ENCODE peak calls at places on chromosomes 12 and 14, in ten cellular contexts. P is psoas muscle, K is lower leg skin, Q is thyroid gland, O is spleen, T is AG09319, Z is epithelial cell of esophagus, N is uterus, B is GM20000, Y is progenitor cell of endocrine pancreas. C is an unnamed sample.

GRCh38 chr14:93456356-93456755 is 25.6 kb downstream of the UNC79 start:
- DNase-seq in P (no peak), K (no peak), Q (no peak), O (no peak), T (no peak), Z (peak), N (no peak), B (no peak), Y (no peak), C (no peak)

GRCh38 chr12:106098691-106099200 is 40.0 kb downstream of the NUAK1 start:
- DNase-seq in P (no peak), K (no peak), Q (no peak), O (no peak), T (no peak), Z (no peak), N (no peak), B (no peak), Y (no peak), C (no peak)

GRCh38 chr14:69997849-69998248 is 118.6 kb downstream of the SMOC1 start:
- DNase-seq in P (no peak), K (no peak), Q (peak), O (no peak), T (no peak), Z (peak), N (no peak), B (no peak), Y (no peak), C (no peak)

GRCh38 chr12:126936181-126936851 is 1330.7 kb upstream of the TMEM132C start:
- DNase-seq in P (peak), K (no peak), Q (no peak), O (no peak), T (no peak), Z (peak), N (no peak), B (no peak), Y (no peak), C (no peak)

GRCh38 chr14:103485504-103485903 is 37.1 kb downstream of the CKB start:
- DNase-seq in P (no peak), K (no peak), Q (no peak), O (no peak), T (no peak), Z (no peak), N (no peak), B (no peak), Y (no peak), C (no peak)

GRCh38 chr14:68873379-68873778 is 80.5 kb upstream of the ZFP36L1 start:
- DNase-seq in P (no peak), K (no peak), Q (no peak), O (no peak), T (no peak), Z (peak), N (no peak), B (no peak), Y (no peak), C (no peak)

GRCh38 chr14:64400829-64401459 is 12.8 kb downstream of the MTHFD1 start:
- DNase-seq in P (no peak), K (no peak), Q (peak), O (no peak), T (no peak), Z (no peak), N (no peak), B (no peak), Y (no peak), C (no peak)

GRCh38 chr14:29926701-29927595 is 699 bp downstream of the PRKD1 start:
- DNase-seq in P (peak), K (no peak), Q (peak), O (peak), T (peak), Z (peak), N (peak), B (peak), Y (peak), C (peak)

GRCh38 chr14:104680056-104680805 is 9.2 kb upstream of the INF2 start:
- DNase-seq in P (peak), K (no peak), Q (peak), O (peak), T (no peak), Z (peak), N (peak), B (no peak), Y (no peak), C (no peak)

GRCh38 chr12:117872521-117873169 is 96.1 kb downstream of the KSR2 start:
- DNase-seq in P (no peak), K (no peak), Q (no peak), O (no peak), T (no peak), Z (no peak), N (no peak), B (no peak), Y (no peak), C (no peak)

GRCh38 chr14:103078860-103079587 is 5.0 kb upstream of the LBHD2 start:
- DNase-seq in P (no peak), K (no peak), Q (no peak), O (peak), T (no peak), Z (no peak), N (no peak), B (no peak), Y (no peak), C (no peak)

GRCh38 chr14:70648374-70648773 is 6.7 kb downstream of the TTC9 start:
- DNase-seq in P (no peak), K (no peak), Q (no peak), O (no peak), T (no peak), Z (no peak), N (no peak), B (no peak), Y (no peak), C (no peak)

GRCh38 chr14:36510874-36511273 is 9.2 kb downstream of the NKX2-1 start:
- DNase-seq in P (no peak), K (no peak), Q (no peak), O (no peak), T (no peak), Z (no peak), N (no peak), B (no peak), Y (no peak), C (no peak)

GRCh38 chr12:4858385-4858784 is 51.3 kb upstream of the KCNA1 start:
- DNase-seq in P (no peak), K (no peak), Q (peak), O (no peak), T (no peak), Z (peak), N (no peak), B (peak), Y (peak), C (peak)

GRCh38 chr14:68104518-68104917 is 284.9 kb downstream of the RAD51B start:
- DNase-seq in P (no peak), K (no peak), Q (no peak), O (no peak), T (no peak), Z (peak), N (no peak), B (no peak), Y (no peak), C (no peak)

GRCh38 chr14:49768301-49769121 is 558 bp downstream of the KLHDC2 start:
- DNase-seq in P (peak), K (peak), Q (peak), O (peak), T (no peak), Z (peak), N (peak), B (peak), Y (peak), C (peak)

GRCh38 chr12:56151672-56152131 is 685 bp upstream of the MYL6B start:
- DNase-seq in P (peak), K (peak), Q (peak), O (peak), T (no peak), Z (peak), N (no peak), B (peak), Y (no peak), C (peak)

GRCh38 chr14:76872796-76873432 is 46.7 kb downstream of the LRRC74A start:
- DNase-seq in P (peak), K (peak), Q (peak), O (peak), T (no peak), Z (peak), N (peak), B (peak), Y (peak), C (peak)

GRCh38 chr12:101881228-101881627 is 3.8 kb downstream of the DRAM1 start:
- DNase-seq in P (no peak), K (no peak), Q (no peak), O (no peak), T (no peak), Z (no peak), N (no peak), B (no peak), Y (no peak), C (no peak)

GRCh38 chr12:103373088-103373523 is 122.7 kb downstream of the C12orf42 start:
- DNase-seq in P (no peak), K (no peak), Q (no peak), O (no peak), T (no peak), Z (no peak), N (no peak), B (no peak), Y (no peak), C (no peak)

GRCh38 chr14:53273671-53274072 is 120.5 kb upstream of the DDHD1 start:
- DNase-seq in P (no peak), K (no peak), Q (no peak), O (peak), T (no peak), Z (peak), N (peak), B (no peak), Y (no peak), C (no peak)

GRCh38 chr12:70044170-70044569 is 199.1 kb upstream of the CNOT2 start:
- DNase-seq in P (no peak), K (no peak), Q (no peak), O (no peak), T (no peak), Z (no peak), N (no peak), B (no peak), Y (no peak), C (no peak)

GRCh38 chr12:25269701-25270100 is 19.0 kb upstream of the KRAS start:
- DNase-seq in P (no peak), K (no peak), Q (no peak), O (no peak), T (no peak), Z (no peak), N (no peak), B (no peak), Y (no peak), C (no peak)

GRCh38 chr12:47742253-47742825 is 16.3 kb downstream of the RAPGEF3 start:
- DNase-seq in P (no peak), K (peak), Q (peak), O (peak), T (no peak), Z (peak), N (peak), B (peak), Y (peak), C (peak)

GRCh38 chr14:104107101-104107581 is 21.6 kb downstream of the ASPG start:
- DNase-seq in P (peak), K (no peak), Q (peak), O (peak), T (no peak), Z (no peak), N (no peak), B (no peak), Y (no peak), C (peak)

GRCh38 chr12:2853626-2854025 is 3.2 kb downstream of the TEX52 start:
- DNase-seq in P (peak), K (peak), Q (peak), O (peak), T (no peak), Z (peak), N (peak), B (peak), Y (peak), C (peak)

GRCh38 chr12:31250179-31250578 is 75.8 kb downstream of the SINHCAF start:
- DNase-seq in P (no peak), K (no peak), Q (no peak), O (peak), T (no peak), Z (no peak), N (no peak), B (no peak), Y (no peak), C (no peak)

GRCh38 chr12:89825591-89826449 is 117.2 kb upstream of the ATP2B1 start:
- DNase-seq in P (no peak), K (no peak), Q (no peak), O (no peak), T (no peak), Z (peak), N (no peak), B (no peak), Y (no peak), C (no peak)

GRCh38 chr12:130224613-130225012 is 62.3 kb downstream of the FZD10 start:
- DNase-seq in P (no peak), K (no peak), Q (no peak), O (no peak), T (no peak), Z (no peak), N (no peak), B (no peak), Y (no peak), C (no peak)

GRCh38 chr14:33120341-33120740 is 181.7 kb downstream of the NPAS3 start:
- DNase-seq in P (no peak), K (no peak), Q (no peak), O (no peak), T (no peak), Z (peak), N (no peak), B (no peak), Y (no peak), C (no peak)

GRCh38 chr12:11920231-11920630 is 150.5 kb upstream of the BCL2L14 start:
- DNase-seq in P (no peak), K (no peak), Q (no peak), O (no peak), T (no peak), Z (no peak), N (no peak), B (no peak), Y (no peak), C (no peak)

GRCh38 chr14:91113829-91114078 is at the start of gene DGLUCY:
- DNase-seq in P (peak), K (no peak), Q (peak), O (peak), T (no peak), Z (no peak), N (peak), B (peak), Y (no peak), C (no peak)

GRCh38 chr12:87165733-87166375 is 863.3 kb downstream of the C12orf50 start:
- DNase-seq in P (no peak), K (no peak), Q (no peak), O (peak), T (no peak), Z (no peak), N (no peak), B (no peak), Y (no peak), C (no peak)

GRCh38 chr12:12017798-12018197 is 52.9 kb upstream of the BCL2L14 start:
- DNase-seq in P (no peak), K (no peak), Q (no peak), O (no peak), T (no peak), Z (no peak), N (no peak), B (no peak), Y (no peak), C (no peak)

GRCh38 chr12:16012086-16012485 is 101.0 kb downstream of the DERA start:
- DNase-seq in P (peak), K (no peak), Q (peak), O (no peak), T (peak), Z (no peak), N (peak), B (no peak), Y (no peak), C (no peak)

GRCh38 chr14:63276492-63277342 is 42.0 kb downstream of the GPHB5 start:
- DNase-seq in P (no peak), K (no peak), Q (no peak), O (no peak), T (peak), Z (peak), N (no peak), B (peak), Y (no peak), C (peak)

GRCh38 chr14:67680121-67680602 is 5.7 kb upstream of the VTI1B start:
- DNase-seq in P (no peak), K (no peak), Q (no peak), O (no peak), T (no peak), Z (peak), N (no peak), B (peak), Y (no peak), C (no peak)

GRCh38 chr14:61322799-61323290 is 1.5 kb downstream of the PRKCH start:
- DNase-seq in P (no peak), K (peak), Q (peak), O (no peak), T (no peak), Z (peak), N (no peak), B (no peak), Y (no peak), C (no peak)

GRCh38 chr14:100384819-100385813 is 62.0 kb downstream of the SLC25A47 start:
- DNase-seq in P (no peak), K (no peak), Q (no peak), O (no peak), T (no peak), Z (peak), N (no peak), B (no peak), Y (no peak), C (no peak)

DNA sequence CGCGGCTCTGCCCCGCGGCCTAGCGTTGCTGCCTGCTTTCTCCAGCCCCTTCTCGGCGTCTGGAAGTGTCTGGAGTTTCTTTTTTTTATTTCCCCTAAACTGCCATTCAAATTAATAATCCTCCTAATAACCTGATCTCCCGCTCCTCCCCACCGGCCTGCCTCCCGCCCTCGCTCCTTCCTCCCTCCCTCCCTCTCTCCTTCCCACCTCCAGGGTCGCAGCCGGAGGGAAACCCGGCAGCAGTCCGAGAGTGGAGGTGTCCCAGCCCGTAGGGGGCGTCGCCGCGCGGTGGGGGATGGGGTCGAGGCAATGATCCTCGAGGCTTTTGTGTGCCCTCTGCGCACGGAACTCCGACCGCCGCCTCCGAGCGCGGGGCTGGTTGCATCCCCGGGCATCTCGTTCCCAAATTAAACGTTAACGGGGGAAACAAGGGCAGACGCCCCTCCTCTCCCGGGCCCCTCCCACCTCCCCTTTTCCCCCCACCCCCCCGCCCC is 1.1 kb upstream of the SOCS2 start:
- DNase-seq in P (peak), K (peak), Q (peak), O (peak), T (peak), Z (peak), N (peak), B (peak), Y (peak), C (peak)
- TF ChIP-seq CTCF in P (no peak), K (no peak), Q (no peak), O (peak), T (peak), Z (no peak), N (peak), B (peak), Y (peak), C (no peak)

GRCh38 chr12:78820946-78821345 is 43.6 kb upstream of the SYT1 start:
- DNase-seq in P (no peak), K (no peak), Q (no peak), O (no peak), T (no peak), Z (no peak), N (no peak), B (no peak), Y (no peak), C (no peak)

GRCh38 chr12:78829690-78830089 is 34.9 kb upstream of the SYT1 start:
- DNase-seq in P (no peak), K (no peak), Q (no peak), O (no peak), T (no peak), Z (peak), N (no peak), B (no peak), Y (no peak), C (no peak)

GRCh38 chr12:78824918-78825317 is 39.7 kb upstream of the SYT1 start:
- DNase-seq in P (no peak), K (no peak), Q (no peak), O (no peak), T (no peak), Z (no peak), N (no peak), B (no peak), Y (no peak), C (no peak)
- TF ChIP-seq CTCF in P (no peak), K (no peak), Q (no peak), O (no peak), T (no peak), Z (no peak), N (no peak), B (no peak), Y (no peak), C (no peak)

GRCh38 chr12:44775916-44776315 is 100.2 kb downstream of the NELL2 start:
- DNase-seq in P (no peak), K (no peak), Q (no peak), O (no peak), T (no peak), Z (no peak), N (no peak), B (no peak), Y (no peak), C (no peak)
- TF ChIP-seq CTCF in P (no peak), K (no peak), Q (no peak), O (no peak), T (no peak), Z (no peak), N (no peak), B (no peak), Y (no peak), C (no peak)

GRCh38 chr12:22190-22529 is 44.4 kb upstream of the IQSEC3 start:
- DNase-seq in P (no peak), K (no peak), Q (no peak), O (no peak), T (no peak), Z (peak), N (no peak), B (no peak), Y (no peak), C (no peak)
- TF ChIP-seq CTCF in P (no peak), K (no peak), Q (no peak), O (no peak), T (no peak), Z (no peak), N (no peak), B (no peak), Y (no peak), C (no peak)

DNA sequence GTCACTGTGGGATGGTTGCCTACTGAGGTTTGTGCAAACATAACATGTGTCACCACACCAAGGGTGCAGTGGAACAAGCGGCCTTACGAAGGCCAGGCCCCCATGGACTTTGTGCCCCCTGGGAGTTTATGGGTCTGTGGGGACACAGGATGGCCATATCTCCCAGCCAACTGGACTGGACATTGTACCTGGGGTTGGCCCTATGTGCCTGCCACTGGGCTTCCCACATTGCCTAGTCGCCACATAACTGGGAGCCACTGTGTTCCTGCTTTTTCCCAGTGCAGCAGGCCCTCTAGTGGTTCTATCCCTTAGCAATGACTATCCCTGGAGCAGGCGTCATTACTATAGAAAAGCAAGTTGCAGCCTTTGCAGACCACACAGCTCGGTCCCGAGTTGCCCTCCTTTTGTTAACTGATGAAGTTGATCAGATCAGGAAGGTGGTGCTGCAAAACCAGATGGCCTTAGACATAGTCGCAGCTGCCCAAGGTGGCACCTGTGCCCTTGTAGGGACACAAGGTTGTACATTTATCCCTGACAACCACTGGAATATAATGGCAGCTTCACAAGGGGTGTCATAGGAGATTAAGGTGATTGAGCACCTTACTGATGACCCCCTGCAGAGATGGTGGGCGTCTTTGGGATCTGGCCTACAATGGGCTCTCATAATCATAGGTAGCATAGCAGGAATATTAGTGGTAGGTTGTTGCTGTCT is 15.2 kb upstream of the RNASE12 start:
- DNase-seq in P (no peak), K (no peak), Q (peak), O (no peak), T (no peak), Z (peak), N (no peak), B (peak), Y (no peak), C (peak)
- TF ChIP-seq CTCF in P (peak), K (no peak), Q (peak), O (no peak), T (peak), Z (peak), N (no peak), B (peak), Y (peak), C (peak)

DNA sequence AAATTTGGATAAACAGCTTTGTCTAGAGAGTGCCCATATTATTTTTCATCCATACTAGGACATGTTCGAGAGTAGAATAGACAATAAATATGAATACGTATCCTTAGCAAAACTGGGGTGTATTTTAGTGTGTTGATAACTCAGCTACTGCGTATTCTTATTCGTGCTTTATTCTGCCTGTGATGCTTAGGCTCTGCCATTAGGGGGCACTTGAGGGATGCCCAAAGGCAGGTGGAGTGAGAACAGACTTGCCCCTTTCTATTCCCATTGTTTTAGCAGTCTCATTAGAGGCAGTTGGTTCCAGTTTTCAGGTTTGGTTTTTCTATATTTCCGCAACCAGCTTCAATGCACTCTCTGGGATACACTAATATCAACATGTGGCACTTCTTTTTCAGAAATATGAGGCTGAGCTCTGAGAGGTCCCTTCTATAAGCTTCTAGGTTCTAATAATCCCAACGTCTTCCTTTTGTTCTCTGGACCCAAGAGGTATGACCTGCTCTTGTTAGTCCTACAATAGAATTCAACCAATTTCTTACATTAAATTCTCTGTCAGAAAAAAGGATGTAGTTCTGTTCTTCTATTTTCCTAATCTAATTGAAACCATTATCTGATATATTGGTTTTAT is 985.7 kb upstream of the FBXO33 start:
- DNase-seq in P (no peak), K (no peak), Q (peak), O (no peak), T (no peak), Z (peak), N (no peak), B (peak), Y (peak), C (peak)
- TF ChIP-seq CTCF in P (peak), K (no peak), Q (peak), O (peak), T (no peak), Z (peak), N (no peak), B (peak), Y (peak), C (peak)

C was measured in nephron progenitor cell.